ENCODE peak calls at places on chromosomes 3 and 15, in ten cellular contexts. F is stimulated activated CD8-positive, alpha-beta memory T cell treated with anti-CD3 and anti-CD28 coated beads, Interleukin-4, amount 100 ng/mL, for 4 hours; Y is T-helper 17 cell; G is Right ventricle myocardium superior; M is neural crest cell; W is GM12891; S is activated naive CD4-positive, alpha-beta T cell; P is activated CD4-positive, alpha-beta T cell treated with anti-CD3 and anti-CD28 coated beads, Interleukin-2, amount 10 ng/mL, durations not matched to agents 7 days and 5 days; R is mucosa of descending colon; H is stimulated activated naive CD8-positive, alpha-beta T cell treated with anti-CD3 and anti-CD28 coated beads, Interleukin-15, Interleukin-2, amounts not matched to agents 100 U/mL and 50 U/mL, for 24 hours. D is an unnamed sample.

GRCh38 chr3:188343894-188344293 is 189.9 kb downstream of the LPP start:
- DNase-seq in S (no peak), M (no peak), H (no peak), Y (no peak), F (no peak), R (no peak), G (no peak), W (no peak), P (no peak), D (no peak)

GRCh38 chr3:52023860-52024764 is 28.4 kb upstream of the RPL29 start:
- DNase-seq in H (no peak), P (no peak), G (no peak), Y (no peak), W (peak; percentile 59), F (no peak), R (no peak), S (no peak), M (no peak), D (peak; percentile 79)

GRCh38 chr15:55707985-55708384 is 35.0 kb downstream of the PRTG start:
- DNase-seq in G (no peak), R (no peak), F (no peak), H (no peak), P (no peak), W (no peak), S (no peak), M (no peak), Y (no peak), D (no peak)

GRCh38 chr3:54900954-54901591 is 26.8 kb downstream of the LRTM1 start:
- DNase-seq in S (no peak), F (no peak), G (peak; percentile 47), P (no peak), M (no peak), Y (no peak), H (no peak), W (no peak), R (no peak), D (no peak)

GRCh38 chr3:66463734-66464511 is 36.9 kb downstream of the LRIG1 start:
- DNase-seq in P (no peak), M (no peak), G (no peak), R (no peak), F (no peak), W (no peak), Y (no peak), S (no peak), H (no peak), D (no peak)

GRCh38 chr3:123229145-123229544 is 27.4 kb downstream of the SEC22A start:
- DNase-seq in W (no peak), G (no peak), R (no peak), H (no peak), P (no peak), M (no peak), S (no peak), F (no peak), Y (no peak), D (no peak)

GRCh38 chr3:155149494-155149893 is 69.4 kb downstream of the MME start:
- DNase-seq in M (no peak), P (no peak), S (no peak), G (no peak), F (no peak), W (no peak), H (no peak), Y (no peak), R (no peak), D (no peak)

GRCh38 chr3:10438902-10439610 is 66.3 kb downstream of the ATP2B2 start:
- DNase-seq in S (no peak), R (no peak), P (no peak), H (no peak), M (no peak), W (no peak), Y (no peak), G (no peak), F (no peak), D (no peak)

GRCh38 chr3:5278666-5279065 is 91.2 kb downstream of the EDEM1 start:
- DNase-seq in M (no peak), H (no peak), R (no peak), W (no peak), F (no peak), S (no peak), Y (no peak), P (no peak), G (no peak), D (no peak)

GRCh38 chr15:41840092-41840491 is 1.4 kb downstream of the PLA2G4B start:
- DNase-seq in G (no peak), W (no peak), R (no peak), H (no peak), S (no peak), F (no peak), M (no peak), P (no peak), Y (no peak), D (no peak)

GRCh38 chr3:187295635-187296034 is 4.1 kb upstream of the MASP1 start:
- DNase-seq in M (no peak), P (no peak), H (no peak), W (no peak), G (no peak), F (no peak), Y (no peak), R (no peak), S (no peak), D (no peak)

GRCh38 chr3:190562866-190563525 is 49.1 kb downstream of the IL1RAP start:
- DNase-seq in W (no peak), H (no peak), M (no peak), P (no peak), S (no peak), G (no peak), Y (no peak), R (no peak), F (no peak), D (no peak)

GRCh38 chr3:63642488-63642887 is 10.0 kb upstream of the SNTN start:
- DNase-seq in R (no peak), S (no peak), P (no peak), H (no peak), G (no peak), M (no peak), W (no peak), Y (no peak), F (no peak), D (no peak)

GRCh38 chr15:68764090-68764489 is 56.6 kb downstream of the ANP32A start:
- DNase-seq in Y (no peak), P (no peak), H (no peak), G (no peak), W (no peak), S (no peak), F (no peak), M (no peak), R (no peak), D (no peak)

GRCh38 chr3:149266733-149267132 is 45.1 kb upstream of the CP start:
- DNase-seq in G (no peak), H (no peak), M (no peak), W (no peak), R (no peak), S (no peak), Y (no peak), P (no peak), F (no peak), D (no peak)

GRCh38 chr3:160444411-160444810 is 5.2 kb downstream of the TRIM59 start:
- DNase-seq in H (no peak), W (no peak), F (no peak), S (no peak), G (no peak), Y (no peak), M (no peak), P (no peak), R (no peak), D (no peak)

GRCh38 chr15:57422113-57422754 is 45.9 kb downstream of the CGNL1 start:
- DNase-seq in G (no peak), Y (no peak), P (no peak), H (no peak), M (no peak), S (no peak), R (no peak), F (no peak), W (no peak), D (peak; percentile 36)

GRCh38 chr15:72237286-72238224 is 6.6 kb upstream of the PKM start:
- DNase-seq in H (peak; percentile 80), W (peak; percentile 30), S (no peak), Y (no peak), P (peak; percentile 76), G (peak; percentile 60), F (peak; percentile 42), M (no peak), R (no peak), D (no peak)

GRCh38 chr3:167830007-167830406 is 94.5 kb downstream of the SERPINI1 start:
- DNase-seq in G (no peak), P (no peak), R (no peak), M (no peak), W (no peak), H (no peak), F (no peak), S (no peak), Y (no peak), D (no peak)